ENCODE peak calls at places on chromosomes 12 and 14, in five cellular contexts. S is colonic mucosa, D is BJ, L is choroid plexus epithelial cell, E is activated B cell treated with CpG ODN at 0.5 μM for 24 hours. U is an unnamed sample.

GRCh38 chr12:70451528-70451927 is 85.4 kb downstream of the KCNMB4 start:
- DNase-seq in S (no peak), D (no peak), L (no peak), E (no peak), U (no peak)

GRCh38 chr14:67971627-67972625 is 152.3 kb downstream of the RAD51B start:
- DNase-seq in S (no peak), D (peak), L (no peak), E (no peak), U (no peak)

GRCh38 chr12:93122089-93122488 is 193.0 kb upstream of the EEA1 start:
- DNase-seq in S (no peak), D (no peak), L (peak), E (no peak), U (no peak)

GRCh38 chr12:13534645-13535398 is 338.3 kb downstream of the EMP1 start:
- DNase-seq in S (peak), D (no peak), L (peak), E (peak), U (peak)

GRCh38 chr14:101120636-101121398 is 217.3 kb upstream of the RTL1 start:
- DNase-seq in S (peak), D (no peak), L (peak), E (peak), U (no peak)

GRCh38 chr14:99517046-99517642 is 35.9 kb downstream of the CCNK start:
- DNase-seq in S (no peak), D (no peak), L (no peak), E (no peak), U (no peak)

GRCh38 chr12:75366629-75367028 is 24.3 kb upstream of the GLIPR1L2 start:
- DNase-seq in S (no peak), D (no peak), L (peak), E (no peak), U (no peak)

GRCh38 chr12:96091833-96092232 is 56.4 kb upstream of the LTA4H start:
- DNase-seq in S (no peak), D (no peak), L (peak), E (no peak), U (no peak)

GRCh38 chr12:116924558-116925453 is 14.1 kb downstream of the FBXW8 start:
- DNase-seq in S (no peak), D (no peak), L (peak), E (no peak), U (no peak)

DNA sequence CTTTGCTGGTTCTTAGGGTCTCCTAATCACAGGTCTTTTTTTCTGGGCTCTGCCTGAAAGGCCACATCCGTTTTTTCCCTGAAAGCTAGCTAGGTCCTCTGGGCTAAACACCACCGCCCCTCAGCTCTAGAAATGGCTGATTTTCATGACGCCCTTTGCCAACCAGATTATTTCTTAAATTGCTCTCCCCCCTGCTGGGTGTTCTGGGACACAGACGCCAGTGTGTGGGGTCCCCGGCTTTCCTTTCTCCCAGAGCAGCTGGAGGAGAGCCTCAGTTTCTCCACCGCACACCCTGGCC is 45.3 kb upstream of the ATP23 start:
- DNase-seq in S (peak), D (no peak), L (peak), E (no peak), U (no peak)
- TF ChIP-seq CTCF in S (no peak), D (peak), L (peak), E (no peak), U (peak)

DNA sequence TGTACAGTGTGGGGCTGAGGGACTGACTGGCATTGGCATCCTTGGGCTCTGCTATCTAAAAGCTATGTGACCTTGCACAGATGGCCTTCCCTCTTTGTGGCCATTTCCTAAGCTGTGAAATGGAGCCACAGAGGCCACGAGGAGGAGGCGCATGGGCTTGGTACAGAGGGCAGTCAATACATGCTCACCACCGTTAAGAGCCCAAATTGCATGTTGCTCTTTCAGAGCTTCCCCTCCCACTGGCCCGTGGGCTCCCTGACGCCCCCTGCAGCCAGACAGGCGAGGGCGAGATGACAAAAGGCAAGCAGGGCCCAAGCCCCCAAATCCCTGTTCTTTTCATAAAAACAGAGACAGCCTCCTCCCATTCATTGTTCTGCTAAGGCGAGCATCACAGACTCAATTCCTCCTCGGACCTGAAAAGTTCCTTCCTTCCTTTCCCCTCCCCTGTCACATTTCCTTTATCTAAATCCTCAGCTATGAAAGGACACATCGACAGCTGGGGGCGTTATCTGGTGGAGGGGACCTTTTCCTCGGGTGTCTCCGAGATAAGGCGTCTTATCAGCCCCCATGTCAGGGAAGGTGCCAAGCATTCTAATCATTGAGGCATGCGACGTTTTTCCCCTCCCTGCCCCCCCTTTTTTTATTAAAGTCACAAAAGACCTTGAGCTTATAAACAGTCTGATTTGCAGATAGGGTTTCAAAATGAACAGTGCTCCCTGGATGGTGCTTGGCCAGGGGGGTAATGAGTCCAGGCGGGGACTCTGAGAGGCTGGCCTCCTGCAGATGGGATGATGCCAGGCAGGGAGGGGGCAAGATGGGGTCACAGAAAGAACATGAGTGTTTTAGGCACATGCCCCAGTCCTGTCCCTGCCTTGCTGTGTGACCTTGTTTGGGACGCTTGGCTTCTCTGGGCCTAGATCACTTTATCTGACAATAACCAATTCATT is 26.4 kb downstream of the FAM222A start:
- DNase-seq in S (no peak), D (no peak), L (no peak), E (peak), U (no peak)
- TF ChIP-seq CTCF in S (no peak), D (no peak), L (peak), E (no peak), U (peak)

GRCh38 chr12:48157016-48157888 is at the start of gene ASB8:
- DNase-seq in S (peak), D (peak), L (peak), E (peak), U (peak)

GRCh38 chr12:48159976-48160525 is 2.7 kb upstream of the ASB8 start:
- DNase-seq in S (no peak), D (no peak), L (no peak), E (no peak), U (no peak)

GRCh38 chr12:48156648-48157015 is 683 bp downstream of the ASB8 start:
- DNase-seq in S (no peak), D (no peak), L (no peak), E (no peak), U (no peak)

GRCh38 chr12:48160807-48161206 is 3.5 kb upstream of the ASB8 start:
- DNase-seq in S (no peak), D (no peak), L (no peak), E (no peak), U (no peak)

DNA sequence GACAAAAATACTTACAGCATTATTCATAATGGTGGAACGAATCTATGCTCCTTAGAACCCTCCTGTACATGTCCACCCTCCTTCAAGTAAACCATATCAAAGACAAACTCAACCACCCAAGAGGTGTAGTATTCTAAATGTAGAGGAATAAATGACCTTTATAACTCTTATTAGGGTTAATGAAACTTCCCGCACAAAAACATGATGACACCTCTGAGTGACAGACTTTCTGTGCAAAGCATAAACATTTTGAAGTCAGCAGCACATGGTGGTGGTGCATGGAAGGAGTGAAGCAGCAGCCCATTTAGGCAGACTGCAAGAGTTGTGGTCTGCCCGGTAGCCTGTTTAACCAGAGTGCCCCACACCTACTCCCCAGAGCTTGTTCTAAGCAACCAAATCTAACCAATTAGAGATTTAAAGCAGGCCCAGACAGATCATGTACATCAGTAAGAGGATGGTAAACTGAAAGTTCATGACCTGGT is 615 bp upstream of the ASB8 start:
- DNase-seq in S (no peak), D (no peak), L (no peak), E (no peak), U (no peak)
- TF ChIP-seq CTCF in S (no peak), D (no peak), L (no peak), E (no peak), U (no peak)

DNA sequence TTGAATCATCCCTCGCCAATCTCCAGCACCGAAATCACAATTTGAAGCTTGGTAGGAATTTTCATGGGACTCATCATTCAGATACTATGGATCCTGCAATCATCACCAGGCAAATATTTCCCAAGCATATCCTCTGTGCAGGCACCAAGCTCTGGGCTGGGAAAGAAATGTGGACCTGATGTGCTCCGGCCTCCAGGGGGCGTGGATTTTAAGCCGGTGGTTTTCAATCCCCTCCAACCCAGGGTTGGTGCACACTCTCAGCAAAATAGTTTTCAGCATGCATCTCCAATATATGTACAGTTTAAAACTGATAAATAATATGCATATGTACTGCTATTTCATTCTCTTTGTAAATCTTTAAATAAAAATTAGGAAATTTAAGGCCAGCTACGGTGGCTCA is 98.9 kb downstream of the RBM19 start:
- DNase-seq in S (no peak), D (no peak), L (peak), E (no peak), U (no peak)
- TF ChIP-seq CTCF in S (no peak), D (peak), L (peak), E (no peak), U (no peak)

DNA sequence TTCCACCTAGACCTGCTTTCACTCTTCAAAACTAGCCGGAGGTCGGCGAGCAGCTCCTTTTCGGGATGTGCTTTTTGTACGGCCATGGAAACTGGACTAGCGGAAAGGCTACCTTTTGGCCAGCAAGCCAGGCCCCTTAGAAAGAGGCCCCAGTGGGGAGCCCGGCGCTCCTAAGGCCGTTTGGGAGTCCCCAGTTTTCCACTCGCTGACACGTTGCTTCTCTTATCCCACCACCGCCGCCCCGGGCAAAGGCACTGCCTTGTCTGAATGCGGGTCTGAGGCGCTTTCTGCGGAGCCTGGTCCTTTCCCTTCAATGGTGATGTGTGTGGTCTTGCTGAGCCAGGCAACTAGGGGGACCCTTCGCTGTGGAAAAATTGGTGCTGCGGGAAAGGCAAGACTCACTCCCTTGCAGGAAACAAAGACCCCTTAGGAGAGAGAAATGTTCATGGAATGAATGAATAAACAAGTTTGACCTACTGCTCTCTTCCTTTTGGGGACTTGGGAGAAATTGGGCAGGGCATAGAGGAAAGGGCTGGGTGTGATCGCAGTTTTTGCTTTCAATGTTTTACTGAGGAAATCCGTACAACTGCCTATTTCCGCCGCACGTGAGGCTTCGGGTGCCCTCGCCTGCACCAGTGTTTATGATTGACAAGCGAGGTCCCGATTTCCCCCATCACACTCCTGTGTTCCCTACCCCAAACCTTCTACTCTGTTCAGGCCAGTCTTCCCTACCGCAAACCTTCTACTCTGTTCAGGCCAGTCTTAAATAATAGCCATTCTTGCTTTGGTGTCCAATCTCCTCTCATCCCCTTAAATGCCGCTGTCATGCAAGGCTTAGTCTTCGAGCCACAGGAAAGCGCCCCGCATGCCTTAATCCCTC is 970 bp upstream of the SLC38A2 start:
- DNase-seq in S (peak), D (no peak), L (peak), E (peak), U (no peak)
- TF ChIP-seq CTCF in S (no peak), D (peak), L (peak), E (no peak), U (no peak)

DNA sequence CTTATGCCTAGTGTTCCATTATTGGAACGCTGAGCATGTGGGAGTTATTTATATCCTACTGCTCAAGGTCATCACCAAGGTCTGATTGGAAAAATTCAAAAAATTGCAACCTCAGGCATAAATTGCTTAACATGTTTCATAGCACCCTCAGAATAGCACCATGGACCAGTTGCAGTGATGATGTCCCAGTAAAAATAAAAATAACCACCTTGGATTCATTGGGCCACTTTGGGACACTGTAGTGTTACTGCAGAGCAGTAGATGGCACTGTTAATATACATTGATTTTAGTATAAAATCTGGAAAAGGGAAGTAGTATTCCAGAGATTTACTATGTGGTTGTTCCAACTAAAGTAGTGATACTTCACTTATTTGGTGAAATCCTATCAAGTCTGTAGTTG is 31.0 kb upstream of the PTCSC3 start:
- DNase-seq in S (no peak), D (no peak), L (no peak), E (no peak), U (no peak)
- TF ChIP-seq CTCF in S (peak), D (peak), L (peak), E (no peak), U (peak)

DNA sequence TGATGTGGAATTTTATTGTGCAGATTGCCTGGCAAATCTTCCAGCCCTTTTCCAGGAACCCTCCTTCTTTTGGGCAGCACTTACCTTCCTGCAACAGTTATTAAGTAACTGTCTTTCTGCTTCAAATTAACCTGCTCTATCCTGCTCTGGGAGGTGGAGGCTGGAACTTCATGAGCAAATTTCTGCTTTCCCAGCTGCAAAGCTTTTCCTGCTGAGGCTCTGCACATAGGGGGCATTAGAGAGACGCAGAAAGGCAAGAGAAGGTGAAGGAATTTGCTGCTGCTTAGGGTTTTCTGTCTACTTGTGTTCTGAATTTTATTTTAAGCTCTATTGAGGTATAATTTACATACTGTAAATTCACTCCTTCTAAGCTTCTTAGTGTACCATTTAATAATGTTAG is 259.2 kb downstream of the PCNX1 start:
- DNase-seq in S (peak), D (no peak), L (peak), E (no peak), U (no peak)
- TF ChIP-seq CTCF in S (peak), D (peak), L (peak), E (no peak), U (peak)

DNA sequence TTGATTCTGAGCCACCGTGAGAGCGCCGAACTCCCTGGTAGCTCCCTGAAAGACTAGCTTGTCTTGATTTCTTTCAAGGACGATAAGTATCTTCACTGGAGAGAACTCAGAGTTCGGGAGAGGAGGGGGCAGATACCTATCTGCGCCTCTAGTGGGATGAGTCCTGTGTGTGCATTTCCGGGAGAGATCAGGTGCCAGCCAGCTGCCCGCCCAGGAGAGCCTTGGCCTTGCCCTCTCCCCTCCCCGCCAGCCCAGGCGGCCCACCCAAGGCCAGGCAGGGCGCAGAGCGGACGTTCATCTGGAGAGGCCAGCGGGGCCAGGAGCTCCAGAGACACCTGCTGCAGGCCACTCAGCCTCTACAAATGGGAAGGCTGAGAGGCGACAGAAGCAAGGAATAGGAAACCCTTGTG is 1.0 kb downstream of the CD9 start:
- DNase-seq in S (peak), D (no peak), L (no peak), E (no peak), U (no peak)
- TF ChIP-seq CTCF in S (no peak), D (no peak), L (no peak), E (no peak), U (no peak)

GRCh38 chr12:109610523-109610922 is 36.9 kb downstream of the MVK start:
- DNase-seq in S (no peak), D (no peak), L (no peak), E (no peak), U (no peak)

GRCh38 chr12:109612003-109612402 is 38.4 kb downstream of the MVK start:
- DNase-seq in S (no peak), D (no peak), L (no peak), E (no peak), U (no peak)

GRCh38 chr12:109613611-109614455 is 40.2 kb downstream of the MVK start:
- DNase-seq in S (no peak), D (no peak), L (no peak), E (no peak), U (no peak)

GRCh38 chr12:109611223-109611622 is 37.6 kb downstream of the MVK start:
- DNase-seq in S (no peak), D (no peak), L (no peak), E (no peak), U (no peak)

GRCh38 chr12:109612975-109613502 is 39.4 kb downstream of the MVK start:
- DNase-seq in S (no peak), D (no peak), L (peak), E (no peak), U (no peak)
- TF ChIP-seq CTCF in S (no peak), D (peak), L (peak), E (no peak), U (peak)

U was measured in D721Med.